ENCODE peak calls at places on chromosome 22, in seven cellular contexts. One of them, this sample, is unnamed.

GRCh38 chr22:25546751-25547150 is 17.7 kb upstream of the GRK3 start:
- DNase-seq in HepG2: no peak
- DNase-seq in K562: no peak
- DNase-seq in GM12892: no peak
- DNase-seq in GM12878: no peak
- DNase-seq in H1: no peak
- DNase-seq in SK-N-SH: no peak
- DNase-seq in this sample: no peak

GRCh38 chr22:41482319-41482935 is 13.5 kb downstream of the ACO2 start:
- DNase-seq in HepG2: no peak
- DNase-seq in K562: no peak
- DNase-seq in GM12892: no peak
- DNase-seq in GM12878: no peak
- DNase-seq in H1: no peak
- DNase-seq in SK-N-SH: no peak
- DNase-seq in this sample: no peak

GRCh38 chr22:39090426-39091064 is 6.5 kb upstream of the APOBEC3H start:
- DNase-seq in HepG2: no peak
- DNase-seq in K562: no peak
- DNase-seq in GM12892: no peak
- DNase-seq in GM12878: no peak
- DNase-seq in H1: no peak
- DNase-seq in SK-N-SH: no peak
- DNase-seq in this sample: no peak

GRCh38 chr22:50672471-50673230 is at the start of gene SHANK3:
- DNase-seq in HepG2: no peak
- DNase-seq in K562: no peak
- DNase-seq in GM12892: peak; percentile 33
- DNase-seq in GM12878: no peak
- DNase-seq in H1: no peak
- DNase-seq in SK-N-SH: peak; percentile 48
- DNase-seq in this sample: no peak

GRCh38 chr22:38681784-38682335 is at the start of gene TOMM22:
- DNase-seq in HepG2: peak; percentile 75
- DNase-seq in K562: peak; percentile 81
- DNase-seq in GM12892: peak; percentile 99
- DNase-seq in GM12878: peak; percentile 53
- DNase-seq in H1: peak; percentile 73
- DNase-seq in SK-N-SH: peak; percentile 91
- DNase-seq in this sample: peak; percentile 97

GRCh38 chr22:49370841-49371301 is 456.8 kb downstream of the BRD1 start:
- DNase-seq in HepG2: no peak
- DNase-seq in K562: no peak
- DNase-seq in GM12892: no peak
- DNase-seq in GM12878: no peak
- DNase-seq in H1: no peak
- DNase-seq in SK-N-SH: no peak
- DNase-seq in this sample: no peak

GRCh38 chr22:35154937-35155387 is 89.0 kb downstream of the ISX start:
- DNase-seq in HepG2: peak; percentile 56
- DNase-seq in K562: peak; percentile 60
- DNase-seq in GM12892: no peak
- DNase-seq in GM12878: no peak
- DNase-seq in H1: peak; percentile 81
- DNase-seq in SK-N-SH: peak; percentile 63
- DNase-seq in this sample: peak; percentile 44

GRCh38 chr22:38313384-38313955 is 3.8 kb downstream of the CSNK1E start:
- DNase-seq in HepG2: no peak
- DNase-seq in K562: no peak
- DNase-seq in GM12892: no peak
- DNase-seq in GM12878: peak; percentile 35
- DNase-seq in H1: no peak
- DNase-seq in SK-N-SH: no peak
- DNase-seq in this sample: no peak

GRCh38 chr22:31075961-31076360 is 5.2 kb upstream of the SMTN start:
- DNase-seq in HepG2: no peak
- DNase-seq in K562: no peak
- DNase-seq in GM12892: no peak
- DNase-seq in GM12878: no peak
- DNase-seq in H1: no peak
- DNase-seq in SK-N-SH: no peak
- DNase-seq in this sample: no peak

GRCh38 chr22:20572132-20572802 is 64.9 kb downstream of the MED15 start:
- DNase-seq in HepG2: no peak
- DNase-seq in K562: no peak
- DNase-seq in GM12892: no peak
- DNase-seq in GM12878: no peak
- DNase-seq in H1: no peak
- DNase-seq in SK-N-SH: no peak
- DNase-seq in this sample: no peak

GRCh38 chr22:25113316-25113721 is 86.3 kb upstream of the CRYBB3 start:
- DNase-seq in HepG2: no peak
- DNase-seq in K562: no peak
- DNase-seq in GM12892: no peak
- DNase-seq in GM12878: no peak
- DNase-seq in H1: no peak
- DNase-seq in SK-N-SH: no peak
- DNase-seq in this sample: no peak

GRCh38 chr22:20423636-20424511 is 13.8 kb downstream of the SCARF2 start:
- DNase-seq in HepG2: peak; percentile 23
- DNase-seq in K562: no peak
- DNase-seq in GM12892: no peak
- DNase-seq in GM12878: no peak
- DNase-seq in H1: no peak
- DNase-seq in SK-N-SH: peak; percentile 71
- DNase-seq in this sample: no peak

GRCh38 chr22:29702931-29703594 is 16.7 kb upstream of the CABP7 start:
- DNase-seq in HepG2: no peak
- DNase-seq in K562: no peak
- DNase-seq in GM12892: no peak
- DNase-seq in GM12878: no peak
- DNase-seq in H1: no peak
- DNase-seq in SK-N-SH: peak; percentile 20
- DNase-seq in this sample: no peak

GRCh38 chr22:20135846-20136602 is 4.4 kb downstream of the ZDHHC8 start:
- DNase-seq in HepG2: no peak
- DNase-seq in K562: no peak
- DNase-seq in GM12892: no peak
- DNase-seq in GM12878: no peak
- DNase-seq in H1: no peak
- DNase-seq in SK-N-SH: no peak
- DNase-seq in this sample: no peak

GRCh38 chr22:46706060-46706459 is 32.0 kb downstream of the CERK start:
- DNase-seq in HepG2: no peak
- DNase-seq in K562: no peak
- DNase-seq in GM12892: no peak
- DNase-seq in GM12878: no peak
- DNase-seq in H1: no peak
- DNase-seq in SK-N-SH: no peak
- DNase-seq in this sample: no peak

GRCh38 chr22:46703996-46704370 is 34.1 kb downstream of the CERK start:
- DNase-seq in HepG2: no peak
- DNase-seq in K562: no peak
- DNase-seq in GM12892: no peak
- DNase-seq in GM12878: no peak
- DNase-seq in H1: no peak
- DNase-seq in SK-N-SH: no peak
- DNase-seq in this sample: no peak

GRCh38 chr22:46708766-46709330 is 29.2 kb downstream of the CERK start:
- DNase-seq in HepG2: no peak
- DNase-seq in K562: no peak
- DNase-seq in GM12892: no peak
- DNase-seq in GM12878: no peak
- DNase-seq in H1: no peak
- DNase-seq in SK-N-SH: no peak
- DNase-seq in this sample: no peak

GRCh38 chr22:46707827-46708570 is 30.1 kb downstream of the CERK start:
- DNase-seq in HepG2: no peak
- DNase-seq in K562: no peak
- DNase-seq in GM12892: no peak
- DNase-seq in GM12878: no peak
- DNase-seq in H1: no peak
- DNase-seq in SK-N-SH: no peak
- DNase-seq in this sample: no peak

DNA sequence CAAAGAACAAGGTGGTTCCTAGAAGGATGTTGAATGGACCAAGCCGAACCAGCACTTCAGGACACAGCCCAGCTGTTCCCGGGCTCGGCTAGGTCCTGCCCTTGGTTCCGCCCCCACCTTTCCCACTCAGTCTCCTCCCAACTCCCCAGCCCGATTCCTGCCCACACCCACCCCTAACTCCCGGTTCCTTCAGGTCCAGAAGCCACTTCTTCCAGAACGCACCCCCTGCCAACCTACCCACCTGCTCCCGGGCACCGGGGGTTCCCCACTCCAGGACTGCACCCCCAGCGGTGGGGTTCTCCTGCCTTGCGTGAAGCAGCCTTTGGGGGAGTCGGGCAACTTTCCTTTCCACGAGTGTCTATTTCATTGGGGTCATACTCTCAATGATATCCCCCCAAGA is 30.7 kb downstream of the CERK start:
- DNase-seq in HepG2: no peak
- DNase-seq in K562: no peak
- DNase-seq in GM12892: no peak
- DNase-seq in GM12878: no peak
- DNase-seq in H1: no peak
- DNase-seq in SK-N-SH: no peak
- DNase-seq in this sample: no peak
- TF ChIP-seq TAF1 in HepG2: no peak
- TF ChIP-seq TAF1 in K562: no peak
- TF ChIP-seq TAF1 in GM12892: no peak
- TF ChIP-seq TAF1 in GM12878: no peak
- TF ChIP-seq TAF1 in H1: no peak
- TF ChIP-seq TAF1 in SK-N-SH: no peak
- TF ChIP-seq TAF1 in this sample: no peak

GRCh38 chr22:44701824-44702478 is at the start of gene PRR5:
- DNase-seq in HepG2: peak; percentile 68
- DNase-seq in K562: peak; percentile 88
- DNase-seq in GM12892: peak; percentile 66
- DNase-seq in GM12878: no peak
- DNase-seq in H1: no peak
- DNase-seq in SK-N-SH: peak; percentile 97
- DNase-seq in this sample: peak; percentile 71
- TF ChIP-seq POLR2AphosphoS5 in HepG2: no peak
- TF ChIP-seq POLR2AphosphoS5 in K562: no peak
- TF ChIP-seq POLR2AphosphoS5 in GM12892: no peak
- TF ChIP-seq POLR2AphosphoS5 in GM12878: no peak
- TF ChIP-seq POLR2AphosphoS5 in H1: no peak
- TF ChIP-seq POLR2AphosphoS5 in SK-N-SH: no peak
- TF ChIP-seq POLR2AphosphoS5 in this sample: no peak

GRCh38 chr22:43128928-43129424 is 14.2 kb downstream of the MCAT start:
- DNase-seq in HepG2: no peak
- DNase-seq in K562: peak; percentile 63
- DNase-seq in GM12892: no peak
- DNase-seq in GM12878: no peak
- DNase-seq in H1: no peak
- DNase-seq in SK-N-SH: no peak
- DNase-seq in this sample: no peak
- TF ChIP-seq TAF1 in HepG2: no peak
- TF ChIP-seq TAF1 in K562: no peak
- TF ChIP-seq TAF1 in GM12892: no peak
- TF ChIP-seq TAF1 in GM12878: no peak
- TF ChIP-seq TAF1 in H1: no peak
- TF ChIP-seq TAF1 in SK-N-SH: no peak
- TF ChIP-seq TAF1 in this sample: no peak

GRCh38 chr22:42645938-42646568 is 3.1 kb downstream of the CYB5R3 start:
- DNase-seq in HepG2: no peak
- DNase-seq in K562: no peak
- DNase-seq in GM12892: no peak
- DNase-seq in GM12878: no peak
- DNase-seq in H1: no peak
- DNase-seq in SK-N-SH: no peak
- DNase-seq in this sample: no peak

GRCh38 chr22:42643632-42644421 is 3.4 kb upstream of the ATP5MGL start:
- DNase-seq in HepG2: no peak
- DNase-seq in K562: no peak
- DNase-seq in GM12892: no peak
- DNase-seq in GM12878: no peak
- DNase-seq in H1: no peak
- DNase-seq in SK-N-SH: no peak
- DNase-seq in this sample: no peak

GRCh38 chr22:42645341-42645937 is 3.8 kb downstream of the CYB5R3 start:
- DNase-seq in HepG2: no peak
- DNase-seq in K562: no peak
- DNase-seq in GM12892: no peak
- DNase-seq in GM12878: no peak
- DNase-seq in H1: no peak
- DNase-seq in SK-N-SH: no peak
- DNase-seq in this sample: no peak

GRCh38 chr22:42642801-42643631 is 2.6 kb upstream of the ATP5MGL start:
- DNase-seq in HepG2: no peak
- DNase-seq in K562: no peak
- DNase-seq in GM12892: no peak
- DNase-seq in GM12878: no peak
- DNase-seq in H1: no peak
- DNase-seq in SK-N-SH: no peak
- DNase-seq in this sample: peak; percentile 37

DNA sequence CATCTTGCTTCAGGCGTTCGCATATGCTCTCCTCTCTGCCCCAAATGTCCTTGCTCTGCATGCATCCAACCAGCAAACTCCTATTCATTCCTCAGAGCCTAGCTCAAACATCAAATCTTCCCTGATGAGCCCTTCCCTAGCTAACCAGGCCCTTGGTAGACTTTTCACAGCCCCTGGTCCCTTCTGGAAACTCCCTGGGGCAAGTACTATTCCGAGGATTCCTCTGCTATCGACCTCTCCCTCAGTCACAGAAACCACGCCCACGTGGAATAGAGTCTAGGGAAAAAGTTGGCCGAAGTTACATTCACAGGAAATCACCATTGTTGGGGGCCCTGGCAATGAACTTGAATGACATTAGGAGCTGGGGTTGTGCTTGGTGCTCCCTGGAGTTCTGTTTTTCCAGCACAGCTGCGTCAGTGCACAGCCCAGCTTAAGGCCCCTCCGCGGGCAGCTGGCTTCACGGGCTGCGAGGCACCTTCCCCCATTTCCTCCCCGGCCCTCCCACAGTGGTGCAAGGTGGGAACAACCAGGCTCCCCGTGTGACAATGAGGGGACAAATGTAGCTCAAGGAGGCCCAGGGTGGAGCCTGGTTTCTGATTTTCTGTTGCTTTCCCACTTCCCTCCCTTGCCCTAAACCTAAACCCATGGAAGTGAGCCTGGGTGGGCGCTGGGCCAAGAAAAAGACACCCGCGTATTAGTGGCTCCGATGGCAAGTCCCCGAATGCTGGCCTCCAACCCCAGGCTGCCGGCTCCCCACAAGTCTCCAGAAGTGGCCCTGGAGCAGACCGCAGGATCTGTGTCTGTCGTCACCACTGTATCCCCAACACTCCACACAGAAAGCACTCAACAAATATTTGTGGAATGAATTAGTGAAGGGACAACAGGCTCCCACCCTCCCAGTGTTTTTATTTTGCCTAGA is 4.3 kb upstream of the ATP5MGL start:
- DNase-seq in HepG2: no peak
- DNase-seq in K562: no peak
- DNase-seq in GM12892: no peak
- DNase-seq in GM12878: no peak
- DNase-seq in H1: no peak
- DNase-seq in SK-N-SH: no peak
- DNase-seq in this sample: no peak
- TF ChIP-seq POLR2AphosphoS5 in HepG2: peak; percentile 14
- TF ChIP-seq POLR2AphosphoS5 in K562: no peak
- TF ChIP-seq POLR2AphosphoS5 in GM12892: no peak
- TF ChIP-seq POLR2AphosphoS5 in GM12878: no peak
- TF ChIP-seq POLR2AphosphoS5 in H1: no peak
- TF ChIP-seq POLR2AphosphoS5 in SK-N-SH: no peak
- TF ChIP-seq POLR2AphosphoS5 in this sample: no peak